ENCODE peak calls at places on chromosomes 13 and 19, in five cellular contexts. M is NCI-H345; U is right cardiac atrium; K is spleen; R is stimulated activated CD4-positive, alpha-beta T cell treated with anti-CD3 and anti-CD28 coated beads, Interleukin-2, amount 100 ng/mL, for 48 hours. X is an unnamed sample.

GRCh38 chr19:7679017-7679720 is 1.5 kb upstream of the TRAPPC5 start:
- DNase-seq in M (peak), R (peak), U (no peak), K (peak), X (peak)

GRCh38 chr19:37077615-37077928 is 661 bp upstream of the ZNF420 start:
- DNase-seq in K (no peak), R (no peak), U (no peak), M (peak), X (no peak)

GRCh38 chr19:44986389-44986788 is 14.9 kb upstream of the RELB start:
- DNase-seq in U (no peak), K (no peak), R (no peak), M (no peak), X (no peak)

GRCh38 chr13:100394005-100394695 is 194.4 kb downstream of the GGACT start:
- DNase-seq in U (no peak), M (no peak), K (no peak), R (no peak), X (peak)

GRCh38 chr13:46641274-46642081 is 88.5 kb downstream of the LRCH1 start:
- DNase-seq in R (no peak), U (peak), M (no peak), K (no peak), X (no peak)

GRCh38 chr13:99654076-99654475 is 152.8 kb downstream of the TM9SF2 start:
- DNase-seq in U (no peak), R (no peak), K (peak), M (no peak), X (no peak)

GRCh38 chr19:17842663-17843313 is 5.0 kb downstream of the JAK3 start:
- DNase-seq in K (peak), U (no peak), M (no peak), R (no peak), X (no peak)

GRCh38 chr13:65985632-65986031 is 1244.5 kb downstream of the PCDH9 start:
- DNase-seq in M (no peak), R (no peak), K (no peak), U (no peak), X (no peak)

GRCh38 chr13:56528040-56528760 is 612.5 kb upstream of the PRR20A start:
- DNase-seq in U (no peak), R (no peak), M (peak), K (no peak), X (no peak)

GRCh38 chr13:20401958-20402856 is 123.5 kb downstream of the CRYL1 start:
- DNase-seq in R (no peak), M (no peak), K (no peak), U (no peak), X (no peak)

GRCh38 chr13:110127986-110128511 is 178.9 kb downstream of the COL4A1 start:
- DNase-seq in M (no peak), K (no peak), U (no peak), R (no peak), X (no peak)

GRCh38 chr19:55442372-55443044 is 592 bp downstream of the SHISA7 start:
- DNase-seq in M (no peak), R (no peak), U (no peak), K (no peak), X (no peak)

GRCh38 chr13:104832265-104832664 is 1703.2 kb downstream of the EFNB2 start:
- DNase-seq in M (no peak), U (no peak), K (no peak), R (no peak), X (no peak)

GRCh38 chr19:15091918-15092753 is 10.1 kb downstream of the OR1I1 start:
- DNase-seq in R (peak), M (peak), U (no peak), K (no peak), X (peak)

X was measured in naive thymus-derived CD4-positive, alpha-beta T cell.